ENCODE peak calls at places on chromosomes 7 and 10, in five cellular contexts. One of them, this sample, is unnamed.

GRCh38 chr10:3008518-3009195 is 58.7 kb upstream of the PFKP start:
- DNase-seq in epithelial cell of proximal tubule: no peak
- DNase-seq in bronchial epithelial cell: no peak
- DNase-seq in brain microvascular endothelial cell: no peak
- DNase-seq in foreskin fibroblast: no peak
- DNase-seq in this sample: no peak

GRCh38 chr10:11164806-11165590 is 147.3 kb downstream of the CELF2 start:
- DNase-seq in epithelial cell of proximal tubule: peak
- DNase-seq in bronchial epithelial cell: peak
- DNase-seq in brain microvascular endothelial cell: peak
- DNase-seq in foreskin fibroblast: peak
- DNase-seq in this sample: no peak

GRCh38 chr7:139829654-139830130 is 628 bp downstream of the TBXAS1 start:
- DNase-seq in epithelial cell of proximal tubule: no peak
- DNase-seq in bronchial epithelial cell: no peak
- DNase-seq in brain microvascular endothelial cell: no peak
- DNase-seq in foreskin fibroblast: no peak
- DNase-seq in this sample: no peak

GRCh38 chr7:2478387-2478760 is 2.2 kb upstream of the GRIFIN start:
- DNase-seq in epithelial cell of proximal tubule: no peak
- DNase-seq in bronchial epithelial cell: peak
- DNase-seq in brain microvascular endothelial cell: no peak
- DNase-seq in foreskin fibroblast: peak
- DNase-seq in this sample: no peak

GRCh38 chr7:4683884-4684565 is 1.9 kb downstream of the FOXK1 start:
- DNase-seq in epithelial cell of proximal tubule: peak
- DNase-seq in bronchial epithelial cell: peak
- DNase-seq in brain microvascular endothelial cell: peak
- DNase-seq in foreskin fibroblast: peak
- DNase-seq in this sample: no peak

GRCh38 chr10:5896208-5896607 is 6.2 kb downstream of the FBH1 start:
- DNase-seq in epithelial cell of proximal tubule: no peak
- DNase-seq in bronchial epithelial cell: no peak
- DNase-seq in brain microvascular endothelial cell: no peak
- DNase-seq in foreskin fibroblast: no peak
- DNase-seq in this sample: no peak

GRCh38 chr10:17273403-17273802 is 45.4 kb downstream of the VIM start:
- DNase-seq in epithelial cell of proximal tubule: peak
- DNase-seq in bronchial epithelial cell: peak
- DNase-seq in brain microvascular endothelial cell: peak
- DNase-seq in foreskin fibroblast: peak
- DNase-seq in this sample: no peak

GRCh38 chr10:43082756-43083155 is 5.9 kb downstream of the RET start:
- DNase-seq in epithelial cell of proximal tubule: no peak
- DNase-seq in bronchial epithelial cell: no peak
- DNase-seq in brain microvascular endothelial cell: no peak
- DNase-seq in foreskin fibroblast: no peak
- DNase-seq in this sample: no peak

GRCh38 chr10:74898201-74898976 is 72.0 kb downstream of the KAT6B start:
- DNase-seq in epithelial cell of proximal tubule: no peak
- DNase-seq in bronchial epithelial cell: peak
- DNase-seq in brain microvascular endothelial cell: no peak
- DNase-seq in foreskin fibroblast: no peak
- DNase-seq in this sample: no peak

GRCh38 chr7:158015403-158016116 is 572.1 kb downstream of the PTPRN2 start:
- DNase-seq in epithelial cell of proximal tubule: no peak
- DNase-seq in bronchial epithelial cell: no peak
- DNase-seq in brain microvascular endothelial cell: no peak
- DNase-seq in foreskin fibroblast: no peak
- DNase-seq in this sample: no peak

GRCh38 chr7:2072042-2072441 is 160.7 kb downstream of the MAD1L1 start:
- DNase-seq in epithelial cell of proximal tubule: no peak
- DNase-seq in bronchial epithelial cell: no peak
- DNase-seq in brain microvascular endothelial cell: no peak
- DNase-seq in foreskin fibroblast: no peak
- DNase-seq in this sample: no peak

GRCh38 chr10:127906548-127907377 is at the start of gene PTPRE:
- DNase-seq in epithelial cell of proximal tubule: no peak
- DNase-seq in bronchial epithelial cell: peak
- DNase-seq in brain microvascular endothelial cell: no peak
- DNase-seq in foreskin fibroblast: peak
- DNase-seq in this sample: no peak

GRCh38 chr10:103895458-103896186 is 22.4 kb downstream of the STN1 start:
- DNase-seq in epithelial cell of proximal tubule: no peak
- DNase-seq in bronchial epithelial cell: peak
- DNase-seq in brain microvascular endothelial cell: peak
- DNase-seq in foreskin fibroblast: peak
- DNase-seq in this sample: no peak

GRCh38 chr7:87091487-87092066 is 32.1 kb upstream of the ELAPOR2 start:
- DNase-seq in epithelial cell of proximal tubule: no peak
- DNase-seq in bronchial epithelial cell: peak
- DNase-seq in brain microvascular endothelial cell: no peak
- DNase-seq in foreskin fibroblast: no peak
- DNase-seq in this sample: no peak

GRCh38 chr7:110591341-110591740 is 499.6 kb upstream of the LRRN3 start:
- DNase-seq in epithelial cell of proximal tubule: no peak
- DNase-seq in bronchial epithelial cell: no peak
- DNase-seq in brain microvascular endothelial cell: peak
- DNase-seq in foreskin fibroblast: peak
- DNase-seq in this sample: no peak

GRCh38 chr7:95365151-95365550 is 31.0 kb downstream of the PON3 start:
- DNase-seq in epithelial cell of proximal tubule: peak
- DNase-seq in bronchial epithelial cell: peak
- DNase-seq in brain microvascular endothelial cell: peak
- DNase-seq in foreskin fibroblast: no peak
- DNase-seq in this sample: no peak

GRCh38 chr10:5751854-5752253 is 61.4 kb downstream of the GDI2 start:
- DNase-seq in epithelial cell of proximal tubule: no peak
- DNase-seq in bronchial epithelial cell: no peak
- DNase-seq in brain microvascular endothelial cell: no peak
- DNase-seq in foreskin fibroblast: no peak
- DNase-seq in this sample: no peak

GRCh38 chr10:127150136-127150535 is 46.3 kb downstream of the INSYN2A start:
- DNase-seq in epithelial cell of proximal tubule: peak
- DNase-seq in bronchial epithelial cell: peak
- DNase-seq in brain microvascular endothelial cell: peak
- DNase-seq in foreskin fibroblast: peak
- DNase-seq in this sample: no peak

GRCh38 chr7:6106140-6106904 is 75.1 kb downstream of the ANKRD61 start:
- DNase-seq in epithelial cell of proximal tubule: no peak
- DNase-seq in bronchial epithelial cell: peak
- DNase-seq in brain microvascular endothelial cell: peak
- DNase-seq in foreskin fibroblast: no peak
- DNase-seq in this sample: no peak

GRCh38 chr7:151060416-151061234 is 1.2 kb downstream of the SLC4A2 start:
- DNase-seq in epithelial cell of proximal tubule: no peak
- DNase-seq in bronchial epithelial cell: no peak
- DNase-seq in brain microvascular endothelial cell: no peak
- DNase-seq in foreskin fibroblast: peak
- DNase-seq in this sample: no peak

GRCh38 chr7:92968502-92968901 is 132.1 kb upstream of the CDK6 start:
- DNase-seq in epithelial cell of proximal tubule: no peak
- DNase-seq in bronchial epithelial cell: peak
- DNase-seq in brain microvascular endothelial cell: no peak
- DNase-seq in foreskin fibroblast: no peak
- DNase-seq in this sample: no peak

GRCh38 chr7:88546808-88547207 is 212.7 kb upstream of the ZNF804B start:
- DNase-seq in epithelial cell of proximal tubule: no peak
- DNase-seq in bronchial epithelial cell: peak
- DNase-seq in brain microvascular endothelial cell: peak
- DNase-seq in foreskin fibroblast: peak
- DNase-seq in this sample: no peak

GRCh38 chr7:141076377-141076776 is 2.5 kb downstream of the TMEM178B start:
- DNase-seq in epithelial cell of proximal tubule: no peak
- DNase-seq in bronchial epithelial cell: no peak
- DNase-seq in brain microvascular endothelial cell: no peak
- DNase-seq in foreskin fibroblast: no peak
- DNase-seq in this sample: no peak

GRCh38 chr10:104582966-104583365 is 58.1 kb upstream of the SORCS3 start:
- DNase-seq in epithelial cell of proximal tubule: no peak
- DNase-seq in bronchial epithelial cell: no peak
- DNase-seq in brain microvascular endothelial cell: no peak
- DNase-seq in foreskin fibroblast: no peak
- DNase-seq in this sample: no peak

GRCh38 chr10:8352696-8353095 is 298.2 kb downstream of the GATA3 start:
- DNase-seq in epithelial cell of proximal tubule: no peak
- DNase-seq in bronchial epithelial cell: no peak
- DNase-seq in brain microvascular endothelial cell: no peak
- DNase-seq in foreskin fibroblast: no peak
- DNase-seq in this sample: no peak

GRCh38 chr10:102449321-102450123 is 1.8 kb downstream of the C10orf95 start:
- DNase-seq in epithelial cell of proximal tubule: no peak
- DNase-seq in bronchial epithelial cell: peak
- DNase-seq in brain microvascular endothelial cell: peak
- DNase-seq in foreskin fibroblast: peak
- DNase-seq in this sample: no peak

GRCh38 chr10:70849582-70850016 is 33.9 kb downstream of the SGPL1 start:
- DNase-seq in epithelial cell of proximal tubule: peak
- DNase-seq in bronchial epithelial cell: peak
- DNase-seq in brain microvascular endothelial cell: peak
- DNase-seq in foreskin fibroblast: peak
- DNase-seq in this sample: no peak

GRCh38 chr7:40873248-40873647 is 738.4 kb downstream of the SUGCT start:
- DNase-seq in epithelial cell of proximal tubule: no peak
- DNase-seq in bronchial epithelial cell: no peak
- DNase-seq in brain microvascular endothelial cell: no peak
- DNase-seq in foreskin fibroblast: no peak
- DNase-seq in this sample: no peak

GRCh38 chr7:87797798-87798403 is 78.3 kb downstream of the SLC25A40 start:
- DNase-seq in epithelial cell of proximal tubule: peak
- DNase-seq in bronchial epithelial cell: peak
- DNase-seq in brain microvascular endothelial cell: peak
- DNase-seq in foreskin fibroblast: peak
- DNase-seq in this sample: no peak

GRCh38 chr10:16259726-16260125 is 177.1 kb upstream of the PTER start:
- DNase-seq in epithelial cell of proximal tubule: no peak
- DNase-seq in bronchial epithelial cell: no peak
- DNase-seq in brain microvascular endothelial cell: no peak
- DNase-seq in foreskin fibroblast: no peak
- DNase-seq in this sample: no peak

GRCh38 chr10:34979938-34980337 is 110.2 kb downstream of the CUL2 start:
- DNase-seq in epithelial cell of proximal tubule: no peak
- DNase-seq in bronchial epithelial cell: no peak
- DNase-seq in brain microvascular endothelial cell: no peak
- DNase-seq in foreskin fibroblast: no peak
- DNase-seq in this sample: no peak

GRCh38 chr10:94402204-94403033 is at the start of gene TBC1D12:
- DNase-seq in epithelial cell of proximal tubule: peak
- DNase-seq in bronchial epithelial cell: peak
- DNase-seq in brain microvascular endothelial cell: peak
- DNase-seq in foreskin fibroblast: peak
- DNase-seq in this sample: peak

GRCh38 chr10:106609466-106609865 is 555.0 kb downstream of the SORCS1 start:
- DNase-seq in epithelial cell of proximal tubule: no peak
- DNase-seq in bronchial epithelial cell: peak
- DNase-seq in brain microvascular endothelial cell: no peak
- DNase-seq in foreskin fibroblast: no peak
- DNase-seq in this sample: no peak

GRCh38 chr10:34433241-34434076 is 381.6 kb downstream of the PARD3 start:
- DNase-seq in epithelial cell of proximal tubule: no peak
- DNase-seq in bronchial epithelial cell: no peak
- DNase-seq in brain microvascular endothelial cell: peak
- DNase-seq in foreskin fibroblast: peak
- DNase-seq in this sample: no peak

GRCh38 chr7:85796956-85797355 is 610.1 kb upstream of the SEMA3D start:
- DNase-seq in epithelial cell of proximal tubule: no peak
- DNase-seq in bronchial epithelial cell: no peak
- DNase-seq in brain microvascular endothelial cell: no peak
- DNase-seq in foreskin fibroblast: no peak
- DNase-seq in this sample: no peak
- TF ChIP-seq CTCF in epithelial cell of proximal tubule: no peak
- TF ChIP-seq CTCF in bronchial epithelial cell: no peak
- TF ChIP-seq CTCF in brain microvascular endothelial cell: no peak
- TF ChIP-seq CTCF in foreskin fibroblast: no peak
- TF ChIP-seq CTCF in this sample: no peak

DNA sequence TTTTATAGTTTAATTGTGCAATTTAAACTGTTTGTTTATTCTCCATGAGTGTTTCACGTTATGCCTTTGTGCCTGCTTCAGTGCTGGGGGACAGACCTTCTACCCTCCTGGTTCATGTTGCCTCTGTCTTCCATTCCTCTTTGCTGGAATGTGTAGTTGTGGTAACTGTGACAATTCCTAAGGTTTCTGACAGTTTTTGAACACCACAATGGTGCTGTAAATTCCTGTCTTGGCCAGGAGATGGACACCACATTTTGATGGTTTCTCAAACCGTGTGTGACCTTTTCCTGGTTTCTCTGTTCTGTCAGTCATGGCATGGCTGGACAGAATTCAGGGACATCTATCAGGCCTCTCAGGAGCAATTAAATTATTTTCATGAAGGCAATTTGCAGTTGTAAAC is 201.8 kb downstream of the BICC1 start:
- DNase-seq in epithelial cell of proximal tubule: no peak
- DNase-seq in bronchial epithelial cell: no peak
- DNase-seq in brain microvascular endothelial cell: no peak
- DNase-seq in foreskin fibroblast: no peak
- DNase-seq in this sample: no peak
- TF ChIP-seq CTCF in epithelial cell of proximal tubule: peak
- TF ChIP-seq CTCF in bronchial epithelial cell: no peak
- TF ChIP-seq CTCF in brain microvascular endothelial cell: peak
- TF ChIP-seq CTCF in foreskin fibroblast: no peak
- TF ChIP-seq CTCF in this sample: no peak

DNA sequence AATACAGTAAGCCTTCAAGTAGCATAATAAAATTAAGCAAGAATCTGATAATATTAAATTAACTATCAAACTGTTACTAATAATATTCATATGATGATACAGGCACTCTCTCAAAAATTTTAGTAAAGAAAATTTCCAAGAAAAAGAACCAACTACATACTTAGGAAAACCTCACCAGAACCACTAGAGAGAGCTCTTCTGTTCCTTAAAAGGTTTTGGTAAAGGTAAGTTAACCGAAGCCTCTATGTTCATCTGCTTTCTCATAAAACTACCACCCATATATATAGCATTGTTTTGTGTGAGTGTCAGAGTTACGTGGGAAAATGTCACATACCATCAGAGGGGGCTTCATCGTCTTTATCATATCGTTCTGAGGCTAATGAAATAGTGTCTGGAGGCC is 20.7 kb downstream of the SKAP2 start:
- DNase-seq in epithelial cell of proximal tubule: no peak
- DNase-seq in bronchial epithelial cell: no peak
- DNase-seq in brain microvascular endothelial cell: no peak
- DNase-seq in foreskin fibroblast: no peak
- DNase-seq in this sample: no peak
- TF ChIP-seq CTCF in epithelial cell of proximal tubule: peak
- TF ChIP-seq CTCF in bronchial epithelial cell: peak
- TF ChIP-seq CTCF in brain microvascular endothelial cell: peak
- TF ChIP-seq CTCF in foreskin fibroblast: no peak
- TF ChIP-seq CTCF in this sample: no peak

DNA sequence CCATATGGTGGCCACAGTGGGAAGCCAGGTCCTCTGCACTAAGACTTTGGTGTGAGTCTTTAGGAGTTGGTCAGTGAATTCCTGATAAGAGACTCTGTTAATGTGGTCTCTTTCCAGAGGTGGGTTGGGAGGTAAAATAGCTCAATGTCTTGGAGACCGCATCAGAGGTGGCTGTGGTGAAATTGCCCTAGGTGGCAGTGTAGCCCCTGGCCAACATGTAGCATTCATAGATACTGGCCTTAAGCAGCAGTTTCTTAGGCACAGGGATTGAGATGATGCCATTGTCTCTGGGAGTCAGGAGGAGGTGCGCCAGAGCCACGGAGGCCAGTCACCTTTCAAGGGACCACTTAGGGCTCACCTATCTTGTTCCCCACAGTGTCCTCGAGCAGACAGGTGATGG is 202.8 kb downstream of the CREB5 start:
- DNase-seq in epithelial cell of proximal tubule: no peak
- DNase-seq in bronchial epithelial cell: no peak
- DNase-seq in brain microvascular endothelial cell: no peak
- DNase-seq in foreskin fibroblast: no peak
- DNase-seq in this sample: no peak
- TF ChIP-seq CTCF in epithelial cell of proximal tubule: peak
- TF ChIP-seq CTCF in bronchial epithelial cell: no peak
- TF ChIP-seq CTCF in brain microvascular endothelial cell: peak
- TF ChIP-seq CTCF in foreskin fibroblast: peak
- TF ChIP-seq CTCF in this sample: peak